ENCODE peak calls at places on chromosomes 3 and 15, in six cellular contexts. M is lower leg skin, V is astrocyte of the spinal cord, Y is BE2C, O is T-helper 9 cell, T is HTR-8/SVneo. X is an unnamed sample.
A peak's percentile ranks its signal among the peaks of the same experiment; 100 is the strongest.

GRCh38 chr3:149844073-149844472 is 31.1 kb downstream of the RNF13 start:
- DNase-seq in M (no peak), V (no peak), Y (no peak), O (no peak), T (no peak), X (no peak)

GRCh38 chr3:15495461-15496340 is 25.8 kb downstream of the COLQ start:
- DNase-seq in M (no peak), V (no peak), Y (no peak), O (no peak), T (no peak), X (no peak)

GRCh38 chr3:139677341-139678155 is at the start of gene NMNAT3:
- DNase-seq in M (peak; percentile 70), V (peak; percentile 61), Y (peak; percentile 16), O (peak; percentile 67), T (peak; percentile 5), X (peak; percentile 79)

GRCh38 chr3:112132975-112133448 is at the start of gene GCSAM:
- DNase-seq in M (peak; percentile 63), V (no peak), Y (no peak), O (peak; percentile 35), T (no peak), X (no peak)

GRCh38 chr15:53759333-53759975 is at the start of gene WDR72:
- DNase-seq in M (no peak), V (no peak), Y (peak; percentile 11), O (no peak), T (no peak), X (no peak)

GRCh38 chr3:20573175-20573574 is 387.2 kb upstream of the SGO1 start:
- DNase-seq in M (no peak), V (peak; percentile 51), Y (no peak), O (no peak), T (no peak), X (no peak)

GRCh38 chr3:188244395-188244861 is 90.5 kb downstream of the LPP start:
- DNase-seq in M (no peak), V (peak; percentile 76), Y (no peak), O (no peak), T (no peak), X (no peak)

GRCh38 chr15:95994418-95994817 is 336.1 kb upstream of the NR2F2 start:
- DNase-seq in M (no peak), V (peak; percentile 52), Y (no peak), O (no peak), T (peak; percentile 10), X (no peak)

GRCh38 chr15:61051570-61052031 is 177.5 kb downstream of the RORA start:
- DNase-seq in M (peak; percentile 30), V (peak; percentile 80), Y (peak; percentile 48), O (no peak), T (peak; percentile 35), X (peak; percentile 58)

GRCh38 chr15:74146277-74146800 is 16.0 kb downstream of the ISLR2 start:
- DNase-seq in M (no peak), V (no peak), Y (no peak), O (no peak), T (no peak), X (no peak)

GRCh38 chr3:162217603-162218002 is 721.0 kb downstream of the OTOL1 start:
- DNase-seq in M (no peak), V (peak; percentile 23), Y (no peak), O (no peak), T (no peak), X (no peak)